ENCODE peak calls at places on chromosomes 1 and 21, in seven cellular contexts. F is A549, G is body of pancreas, U is GM23338, J is esophagus squamous epithelium, H is fibroblast of lung, B is Karpas-422. Q is an unnamed sample.

GRCh38 chr1:46449223-46450159 is 40.1 kb upstream of the DMBX1 start:
- DNase-seq in H (no peak), U (no peak), B (no peak), G (no peak), F (no peak), J (no peak), Q (no peak)

GRCh38 chr1:202029171-202029665 is 18.8 kb downstream of the ELF3 start:
- DNase-seq in G (no peak), H (peak; percentile 89), J (no peak), U (no peak), F (peak; percentile 83), B (no peak), Q (no peak)

GRCh38 chr21:16086936-16087335 is 357.2 kb downstream of the USP25 start:
- DNase-seq in B (no peak), H (no peak), U (no peak), F (no peak), J (no peak), G (no peak), Q (no peak)

GRCh38 chr1:212225416-212225815 is 59.8 kb upstream of the PPP2R5A start:
- DNase-seq in H (no peak), J (no peak), F (no peak), B (no peak), G (no peak), U (peak; percentile 30), Q (no peak)

GRCh38 chr1:25100151-25100841 is 132.0 kb downstream of the SYF2 start:
- DNase-seq in F (no peak), U (no peak), G (no peak), B (no peak), H (no peak), J (no peak), Q (no peak)

GRCh38 chr1:112011231-112011630 is 21.8 kb upstream of the KCND3 start:
- DNase-seq in J (no peak), U (no peak), B (no peak), F (no peak), H (peak; percentile 67), G (peak; percentile 10), Q (no peak)

GRCh38 chr1:24364975-24365678 is 46.0 kb downstream of the GRHL3 start:
- DNase-seq in F (peak; percentile 83), J (no peak), B (no peak), H (peak; percentile 93), G (no peak), U (no peak), Q (no peak)

GRCh38 chr1:229431270-229432115 is 2.4 kb downstream of the ACTA1 start:
- DNase-seq in G (no peak), U (peak; percentile 46), F (no peak), J (no peak), H (no peak), B (no peak), Q (no peak)

GRCh38 chr1:198776602-198777029 is 137.8 kb downstream of the PTPRC start:
- DNase-seq in F (no peak), H (peak; percentile 99), B (no peak), J (no peak), G (peak; percentile 10), U (no peak), Q (no peak)

GRCh38 chr1:17569200-17570139 is 30.0 kb downstream of the ARHGEF10L start:
- DNase-seq in F (no peak), U (no peak), J (no peak), H (peak; percentile 90), B (no peak), G (peak; percentile 81), Q (no peak)

GRCh38 chr1:160354388-160354985 is 11.3 kb downstream of the NCSTN start:
- DNase-seq in J (no peak), F (peak; percentile 30), U (peak; percentile 73), H (peak; percentile 14), G (no peak), B (peak; percentile 69), Q (no peak)

DNA sequence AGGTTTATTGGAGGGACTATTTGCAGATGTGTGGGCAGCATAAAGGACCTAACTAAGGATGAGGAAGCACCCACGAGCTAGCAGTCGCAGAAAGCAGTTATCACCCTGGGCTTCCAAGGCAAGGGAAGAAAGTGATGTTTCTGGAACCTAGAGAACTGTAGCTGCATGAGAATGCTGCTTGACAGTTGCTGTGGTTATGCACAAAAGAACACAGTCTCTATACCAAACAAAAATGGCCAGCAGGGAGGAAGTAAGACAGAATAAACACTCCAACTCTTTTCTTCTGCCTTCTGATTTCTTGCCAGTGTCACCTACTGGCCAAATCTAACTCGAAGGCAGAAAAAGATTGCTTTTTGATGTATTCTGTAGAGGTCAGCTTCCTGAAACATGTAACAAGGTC is 190.2 kb downstream of the RASAL2 start:
- DNase-seq in B (no peak), G (no peak), U (peak; percentile 33), J (no peak), F (no peak), H (no peak), Q (no peak)
- H3K27ac ChIP-seq in B (no peak overlapping the region), G (no peak overlapping the region), U (peak overlapping the region; percentile 94), J (no peak overlapping the region), F (no peak overlapping the region), H (no peak overlapping the region), Q (no peak overlapping the region)

DNA sequence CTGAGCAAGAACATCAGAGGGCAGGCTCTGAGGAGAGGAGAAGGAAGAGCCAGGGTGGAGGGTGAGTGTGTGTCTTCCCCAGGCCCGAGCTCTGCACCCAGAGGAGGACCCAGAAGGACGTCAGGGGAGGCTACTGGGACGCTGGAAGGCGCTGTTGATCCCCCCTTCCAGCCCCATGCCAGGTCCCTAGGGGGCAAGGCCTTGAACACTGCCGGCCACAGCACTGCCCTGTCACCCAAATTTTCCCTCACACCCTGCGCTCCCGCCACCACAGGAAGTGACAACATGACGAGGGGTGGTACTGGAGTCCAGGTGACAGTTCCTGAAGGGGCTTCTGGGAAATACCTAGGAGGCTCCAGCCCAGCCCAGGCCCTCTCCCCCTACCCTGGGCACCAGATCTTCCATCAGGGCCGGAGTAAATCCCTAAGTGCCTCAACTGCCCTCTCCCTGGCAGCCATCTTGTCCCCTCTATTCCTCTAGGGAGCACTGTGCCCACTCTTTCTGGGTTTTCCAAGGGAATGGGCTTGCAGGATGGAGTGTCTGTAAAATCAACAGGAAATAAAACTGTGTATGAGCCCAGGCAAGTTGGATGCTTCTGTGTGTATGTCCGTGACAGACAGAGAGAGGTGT is 17.1 kb downstream of the BCAN start:
- DNase-seq in H (no peak), J (no peak), B (no peak), U (no peak), G (no peak), F (no peak), Q (no peak)
- H3K4me1 ChIP-seq in H (peaks cover 42% of the 10 kb centered on the region), J (peaks cover 58% of the 10 kb centered on the region), B (peaks cover 8% of the 10 kb centered on the region), U (peaks cover 56% of the 10 kb centered on the region), G (peaks cover 50% of the 10 kb centered on the region), F (peaks cover 54% of the 10 kb centered on the region), Q (peaks cover 48% of the 10 kb centered on the region)

GRCh38 chr1:236751935-236752334 is 43.2 kb upstream of the MTR start:
- DNase-seq in B (no peak), G (no peak), J (no peak), U (no peak), H (no peak), F (no peak), Q (no peak)
- H3K4me3 ChIP-seq in B (no peak overlapping the region), G (no peak overlapping the region), J (no peak overlapping the region), U (no peak overlapping the region), H (no peak overlapping the region), F (no peak overlapping the region), Q (no peak overlapping the region)

GRCh38 chr1:223825767-223826461 is 19.8 kb downstream of the TP53BP2 start:
- DNase-seq in J (no peak), B (no peak), G (no peak), U (no peak), H (no peak), F (no peak), Q (no peak)
- H3K27ac ChIP-seq in J (no peak overlapping the region), B (no peak overlapping the region), G (no peak overlapping the region), U (no peak overlapping the region), H (no peak overlapping the region), F (no peak overlapping the region), Q (peak overlapping the region; percentile 3)

DNA sequence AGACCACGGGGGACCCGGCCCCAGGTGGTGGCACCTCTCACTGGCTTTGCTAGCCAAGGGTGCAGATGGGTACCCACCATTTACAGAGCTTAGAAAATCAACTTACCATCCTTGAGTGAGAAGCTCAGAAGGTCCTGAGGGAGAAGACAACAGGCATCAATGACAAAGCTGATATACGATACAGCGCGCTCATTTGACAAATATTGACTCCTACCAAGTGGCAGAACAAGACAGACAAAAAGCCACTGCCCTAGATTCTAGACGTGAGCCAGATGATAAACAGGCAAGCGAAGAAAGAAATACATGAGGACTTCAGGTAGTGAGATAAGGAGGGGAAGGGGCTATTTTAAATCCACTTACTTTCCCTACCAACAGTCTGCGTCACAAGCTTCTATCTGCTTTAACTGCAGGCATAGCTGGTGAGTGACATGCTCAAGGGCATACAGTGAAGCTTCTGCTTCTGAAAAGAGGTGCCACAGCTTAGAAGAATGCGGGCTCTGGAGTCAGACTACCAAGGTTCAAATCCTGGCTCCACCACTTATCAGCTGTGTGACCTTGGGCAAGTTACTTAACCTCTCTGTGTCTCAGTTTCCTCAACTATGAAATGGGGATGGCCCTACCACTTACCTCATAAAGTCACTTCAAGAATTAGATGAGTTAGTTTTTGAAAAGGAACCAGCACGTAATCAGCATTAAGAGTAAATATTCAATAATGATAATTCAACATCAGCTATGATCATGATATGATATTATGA is 29.1 kb downstream of the TMCO4 start:
- DNase-seq in F (no peak), J (no peak), U (no peak), H (no peak), G (no peak), B (no peak), Q (no peak)
- H3K4me1 ChIP-seq in F (peaks cover 8% of the 10 kb centered on the region), J (no peaks in the 10 kb centered on the region), U (peaks cover 10% of the 10 kb centered on the region), H (peaks cover 8% of the 10 kb centered on the region), G (no peaks in the 10 kb centered on the region), B (no peaks in the 10 kb centered on the region), Q (no peaks in the 10 kb centered on the region)

Q was measured in effector memory CD4-positive, alpha-beta T cell.